ENCODE peak calls at places on chromosome 20, in four cellular contexts. Q is CD8-positive, alpha-beta memory T cell; B is lower lobe of right lung; Z is fibroblast of lung. G is an unnamed sample.
A peak's percentile ranks its signal among the peaks of the same experiment; 100 is the strongest.

GRCh38 chr20:12941025-12941424 is 67.7 kb upstream of the SPTLC3 start:
- DNase-seq in Q (no peak), B (no peak), Z (peak; percentile 8), G (no peak)

GRCh38 chr20:39112196-39112743 is 150.1 kb downstream of the DHX35 start:
- DNase-seq in Q (no peak), B (no peak), Z (peak; percentile 36), G (no peak)

GRCh38 chr20:20215976-20216727 is 151.8 kb upstream of the INSM1 start:
- DNase-seq in Q (no peak), B (no peak), Z (no peak), G (no peak)

GRCh38 chr20:57092112-57092899 is 174.1 kb downstream of the BMP7 start:
- DNase-seq in Q (no peak), B (peak; percentile 69), Z (peak; percentile 20), G (no peak)

GRCh38 chr20:58446264-58446937 is 57.4 kb downstream of the VAPB start:
- DNase-seq in Q (no peak), B (no peak), Z (no peak), G (no peak)

GRCh38 chr20:2914160-2914559 is 40.9 kb downstream of the PTPRA start:
- DNase-seq in Q (no peak), B (no peak), Z (no peak), G (no peak)

GRCh38 chr20:58019027-58019849 is 209.2 kb downstream of the ANKRD60 start:
- DNase-seq in Q (no peak), B (no peak), Z (peak; percentile 95), G (no peak)

GRCh38 chr20:35360033-35360432 is 51.7 kb downstream of the UQCC1 start:
- DNase-seq in Q (no peak), B (no peak), Z (no peak), G (no peak)

DNA sequence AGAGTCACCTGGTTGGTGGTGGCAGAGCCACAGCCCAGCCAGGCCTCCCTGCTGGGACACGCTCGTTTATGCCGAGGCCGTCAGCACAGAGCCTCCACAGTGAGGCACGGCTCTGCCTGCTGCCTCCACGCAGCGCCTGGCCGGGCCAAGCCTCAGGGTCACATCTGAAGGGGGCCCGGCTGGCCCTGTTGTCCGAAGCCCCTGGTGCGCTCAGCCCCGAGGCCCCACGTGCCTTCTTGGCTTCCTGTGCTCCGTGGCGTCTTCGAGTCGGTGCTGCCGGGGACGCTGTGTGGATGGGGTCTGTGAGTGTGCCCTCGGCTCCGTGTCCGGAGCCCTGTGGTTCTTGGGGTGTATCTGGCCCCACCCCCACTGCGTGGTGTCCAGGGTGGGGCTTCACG is 10.4 kb upstream of the TNFRSF6B start:
- DNase-seq in Q (no peak), B (no peak), Z (no peak), G (no peak)
- H3K4me1 ChIP-seq in Q (peaks cover 16% of the 10 kb centered on the region), B (peaks cover 61% of the 10 kb centered on the region), Z (peaks cover 36% of the 10 kb centered on the region), G (peaks cover 15% of the 10 kb centered on the region)

GRCh38 chr20:34310481-34311117 is 7.4 kb upstream of the AHCY start:
- DNase-seq in Q (no peak), B (no peak), Z (no peak), G (no peak)
- H3K27ac ChIP-seq in Q (no peak overlapping the region), B (no peak overlapping the region), Z (no peak overlapping the region), G (no peak overlapping the region)

GRCh38 chr20:10309326-10309725 is 90.7 kb downstream of the SNAP25 start:
- DNase-seq in Q (no peak), B (no peak), Z (peak; percentile 99), G (no peak)
- H3K4me1 ChIP-seq in Q (peaks cover 10% of the 10 kb centered on the region), B (no peaks in the 10 kb centered on the region), Z (peaks cover 36% of the 10 kb centered on the region), G (no peaks in the 10 kb centered on the region)

DNA sequence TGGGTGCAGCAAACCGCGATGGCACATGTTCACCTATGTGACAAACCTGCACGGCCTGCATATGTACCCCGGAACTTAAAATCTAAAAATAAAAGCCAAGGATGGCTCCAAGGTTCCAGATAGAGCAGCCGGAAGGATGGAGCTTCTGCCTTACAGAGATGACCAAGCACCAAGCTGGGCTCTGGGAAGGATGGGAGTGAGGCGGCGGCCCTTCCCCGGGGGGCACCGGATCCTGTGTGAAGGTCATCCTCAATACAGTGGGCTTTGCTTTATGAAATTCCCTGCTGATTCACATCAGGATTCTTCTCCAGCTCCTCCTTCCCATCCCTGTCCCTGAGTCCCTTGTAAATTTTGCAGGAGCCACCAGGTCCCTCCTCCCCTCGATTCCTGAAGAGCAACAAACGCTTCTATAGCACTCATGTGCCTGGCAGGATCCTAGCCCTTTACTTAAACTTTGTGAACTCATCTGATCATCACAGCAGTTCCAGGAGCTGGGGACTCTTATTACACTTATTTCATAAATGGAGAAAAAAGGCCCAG is 109.1 kb upstream of the PTPN1 start:
- DNase-seq in Q (no peak), B (no peak), Z (no peak), G (no peak)
- H3K27ac ChIP-seq in Q (no peak overlapping the region), B (peak overlapping the region; percentile 79), Z (no peak overlapping the region), G (no peak overlapping the region)

DNA sequence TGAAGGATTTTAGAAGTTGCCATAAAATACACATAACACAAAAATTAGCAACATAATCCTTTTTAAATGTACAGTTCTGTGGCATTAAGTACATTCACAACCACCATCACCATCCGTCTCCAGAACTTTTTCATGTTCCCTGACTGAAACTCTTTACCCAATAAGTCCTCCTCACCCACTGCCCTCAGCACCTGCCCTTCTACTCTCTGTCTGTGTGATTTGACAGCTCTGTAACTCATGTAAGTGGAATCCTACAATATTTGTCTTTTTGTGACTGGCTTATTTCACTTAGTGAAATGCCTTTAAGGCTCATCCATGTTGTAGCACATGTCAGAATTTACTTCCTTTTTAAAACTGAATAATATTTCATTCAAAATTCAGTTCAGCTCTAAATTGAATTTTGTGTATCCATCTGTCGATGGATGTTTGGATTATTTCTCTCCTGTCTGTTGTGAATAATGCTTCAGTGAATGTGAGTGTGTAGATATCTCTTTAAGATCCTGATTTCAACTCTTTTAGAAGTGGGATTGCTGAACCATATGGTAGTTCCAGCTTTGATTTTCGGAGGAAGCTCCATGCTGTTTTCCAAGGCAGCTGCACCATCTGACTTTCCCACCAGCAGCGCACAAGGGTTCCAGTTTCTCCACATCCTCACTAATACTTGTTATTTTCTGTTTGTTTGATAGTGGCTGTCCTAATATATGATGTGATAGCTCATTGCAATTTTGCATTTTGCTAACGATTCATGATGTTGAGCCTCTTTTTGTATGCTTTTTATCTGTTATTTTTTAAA is 4.2 kb downstream of the ENTPD6 start:
- DNase-seq in Q (no peak), B (no peak), Z (no peak), G (no peak)
- H3K4me1 ChIP-seq in Q (peaks cover 22% of the 10 kb centered on the region), B (peaks cover 31% of the 10 kb centered on the region), Z (peaks cover 3% of the 10 kb centered on the region), G (peaks cover 14% of the 10 kb centered on the region)

DNA sequence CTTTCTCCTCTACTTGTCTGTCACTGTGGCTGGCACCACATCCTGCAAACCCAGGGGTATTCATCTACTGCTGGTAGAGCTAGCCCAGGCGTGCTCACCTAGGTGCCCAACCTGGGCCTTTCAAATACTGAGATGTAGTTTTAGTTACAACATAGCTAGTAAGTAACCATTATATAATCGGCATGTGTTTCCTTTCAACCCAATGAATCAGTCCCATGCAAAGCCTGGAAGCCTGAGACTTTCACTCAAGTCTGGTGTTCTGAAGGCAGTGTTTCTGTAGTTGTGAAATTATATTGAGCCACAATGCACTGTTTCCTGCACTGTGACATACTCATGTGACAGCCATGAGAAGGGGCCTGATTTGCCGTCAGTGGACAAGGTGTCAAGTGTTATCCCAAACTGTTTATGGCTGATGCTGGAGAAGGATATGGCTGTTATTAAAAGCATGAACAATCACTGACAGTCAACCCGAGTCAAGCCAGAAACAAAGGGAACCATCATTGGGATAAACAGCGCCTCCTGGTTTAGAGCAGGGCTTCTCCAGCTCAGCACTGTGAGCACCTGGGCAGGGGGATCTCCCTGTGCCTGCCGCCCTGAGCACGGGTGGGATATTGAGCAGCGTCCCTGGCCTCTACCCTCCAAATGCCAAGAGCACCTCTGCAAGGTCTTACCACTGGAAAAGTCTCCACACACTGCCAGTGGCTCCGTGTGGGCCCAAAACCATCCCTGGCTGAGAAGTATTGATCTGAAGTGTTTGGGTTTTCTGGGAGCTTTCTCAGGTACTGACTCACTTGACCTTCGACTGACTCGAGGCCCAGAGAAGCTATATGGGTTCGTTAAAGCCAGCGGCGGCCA is 1.6 kb downstream of the PSMA7 start:
- DNase-seq in Q (peak; percentile 36), B (no peak), Z (no peak), G (peak; percentile 9)
- H3K27ac ChIP-seq in Q (peak overlapping the region; percentile 72), B (peak overlapping the region; percentile 89), Z (peak overlapping the region; percentile 83), G (peak overlapping the region; percentile 72)

GRCh38 chr20:23159256-23159922 is 73.3 kb upstream of the CD93 start:
- DNase-seq in Q (no peak), B (no peak), Z (peak; percentile 20), G (no peak)
- H3K4me1 ChIP-seq in Q (no peaks in the 10 kb centered on the region), B (peaks cover 75% of the 10 kb centered on the region), Z (peaks cover 18% of the 10 kb centered on the region), G (peaks cover 4% of the 10 kb centered on the region)

DNA sequence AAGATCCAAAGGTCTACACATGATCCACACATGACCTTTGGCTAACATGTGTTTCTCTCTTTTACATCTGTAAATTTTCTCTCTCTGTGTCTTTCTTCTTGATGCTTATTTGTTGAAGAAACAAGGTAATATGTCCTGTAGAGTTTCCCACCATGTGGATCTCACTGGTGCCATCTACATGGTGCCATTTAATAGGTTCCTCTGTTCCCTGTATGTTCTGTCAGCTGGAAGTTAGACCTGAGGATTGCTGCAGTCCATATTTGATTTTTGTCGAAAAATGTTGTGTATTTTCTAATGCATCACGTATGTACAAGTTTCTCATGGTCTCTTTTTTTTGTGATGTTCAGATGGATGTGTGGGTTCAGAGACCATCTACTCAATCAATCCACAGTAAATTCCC is 30.0 kb downstream of the FOXA2 start:
- DNase-seq in Q (no peak), B (no peak), Z (no peak), G (no peak)
- H3K27ac ChIP-seq in Q (no peak overlapping the region), B (no peak overlapping the region), Z (no peak overlapping the region), G (no peak overlapping the region)

GRCh38 chr20:5492941-5493340 is 176.2 kb upstream of the PROKR2 start:
- DNase-seq in Q (no peak), B (no peak), Z (no peak), G (no peak)

GRCh38 chr20:5495939-5496338 is 179.2 kb upstream of the PROKR2 start:
- DNase-seq in Q (no peak), B (no peak), Z (no peak), G (no peak)

GRCh38 chr20:5491463-5491862 is 174.7 kb upstream of the PROKR2 start:
- DNase-seq in Q (no peak), B (no peak), Z (no peak), G (no peak)

GRCh38 chr20:5497556-5497955 is 180.8 kb upstream of the PROKR2 start:
- DNase-seq in Q (no peak), B (no peak), Z (no peak), G (no peak)

GRCh38 chr20:5495026-5495425 is 178.3 kb upstream of the PROKR2 start:
- DNase-seq in Q (no peak), B (no peak), Z (no peak), G (no peak)
- H3K4me1 ChIP-seq in Q (no peaks in the 10 kb centered on the region), B (no peaks in the 10 kb centered on the region), Z (no peaks in the 10 kb centered on the region), G (no peaks in the 10 kb centered on the region)

DNA sequence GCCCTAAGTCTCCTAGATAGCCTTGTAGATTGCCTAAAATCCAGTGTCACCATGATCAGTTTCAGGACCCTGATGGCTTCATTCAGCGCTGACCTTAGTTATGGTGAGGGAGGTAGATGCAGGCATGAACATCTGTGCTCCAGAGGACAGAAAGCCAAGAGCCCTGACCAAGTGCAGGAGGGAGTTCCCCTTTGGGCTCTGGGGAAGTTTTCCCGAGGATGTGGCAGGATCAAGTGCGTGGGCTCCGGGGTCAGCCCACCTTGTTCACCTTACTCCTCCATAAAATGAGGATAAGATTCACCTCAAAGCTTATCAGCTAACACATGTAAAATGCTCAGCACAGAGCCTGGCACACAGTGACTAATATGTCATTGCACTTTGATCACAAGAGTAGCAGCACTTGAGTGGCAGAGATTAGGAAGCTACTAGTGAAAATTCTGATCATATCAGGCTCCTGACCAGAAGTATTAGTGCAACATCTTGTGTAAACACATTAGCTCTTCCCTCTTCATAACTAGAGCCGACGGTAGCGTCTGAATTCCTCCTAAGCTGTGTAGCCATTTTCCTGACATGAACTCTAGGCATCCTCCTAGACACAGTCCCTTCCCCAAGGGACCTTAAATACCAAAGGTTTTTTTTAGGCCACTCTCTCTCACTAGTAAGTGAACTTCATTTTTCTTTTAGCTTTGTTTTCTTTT is 125.2 kb downstream of the SULF2 start:
- DNase-seq in Q (no peak), B (no peak), Z (no peak), G (no peak)
- H3K27ac ChIP-seq in Q (no peak overlapping the region), B (no peak overlapping the region), Z (no peak overlapping the region), G (no peak overlapping the region)